ENCODE peak calls at places on chromosomes 3 and 15, in ten cellular contexts. One of them, this sample, is unnamed.
A peak's percentile ranks its signal among the peaks of the same experiment; 100 is the strongest.

GRCh38 chr3:57059416-57059815 is 1.0 kb upstream of the SPATA12 start:
- DNase-seq in psoas muscle: no peak
- DNase-seq in progenitor cell of endocrine pancreas: no peak
- DNase-seq in osteoblast: no peak
- DNase-seq in neural crest cell: no peak
- DNase-seq in Kasumi-1: no peak
- DNase-seq in Ammon's horn: no peak
- DNase-seq in ELR: peak; percentile 29
- DNase-seq in heart left ventricle: no peak
- DNase-seq in activated CD4-positive, alpha-beta T cell treated with anti-CD3 and anti-CD28 coated beads for 36 hours: no peak
- DNase-seq in this sample: no peak

GRCh38 chr15:26665950-26666921 is 106.6 kb downstream of the GABRB3 start:
- DNase-seq in heart left ventricle: no peak
- DNase-seq in psoas muscle: no peak
- DNase-seq in activated CD4-positive, alpha-beta T cell treated with anti-CD3 and anti-CD28 coated beads for 36 hours: no peak
- DNase-seq in ELR: no peak
- DNase-seq in progenitor cell of endocrine pancreas: no peak
- DNase-seq in neural crest cell: no peak
- DNase-seq in Kasumi-1: no peak
- DNase-seq in Ammon's horn: no peak
- DNase-seq in osteoblast: no peak
- DNase-seq in this sample: no peak

GRCh38 chr3:139934557-139935070 is 371 bp upstream of the CLSTN2 start:
- DNase-seq in heart left ventricle: peak; percentile 83
- DNase-seq in progenitor cell of endocrine pancreas: peak; percentile 57
- DNase-seq in activated CD4-positive, alpha-beta T cell treated with anti-CD3 and anti-CD28 coated beads for 36 hours: peak; percentile 41
- DNase-seq in Kasumi-1: no peak
- DNase-seq in Ammon's horn: peak; percentile 86
- DNase-seq in neural crest cell: peak; percentile 53
- DNase-seq in psoas muscle: peak; percentile 66
- DNase-seq in ELR: no peak
- DNase-seq in osteoblast: no peak
- DNase-seq in this sample: no peak

GRCh38 chr15:65603134-65603533 is 7.8 kb downstream of the INTS14 start:
- DNase-seq in psoas muscle: no peak
- DNase-seq in Kasumi-1: no peak
- DNase-seq in heart left ventricle: no peak
- DNase-seq in ELR: no peak
- DNase-seq in neural crest cell: no peak
- DNase-seq in osteoblast: peak; percentile 10
- DNase-seq in progenitor cell of endocrine pancreas: no peak
- DNase-seq in Ammon's horn: no peak
- DNase-seq in activated CD4-positive, alpha-beta T cell treated with anti-CD3 and anti-CD28 coated beads for 36 hours: no peak
- DNase-seq in this sample: no peak

GRCh38 chr3:105802073-105802706 is 66.6 kb downstream of the CBLB start:
- DNase-seq in osteoblast: no peak
- DNase-seq in heart left ventricle: no peak
- DNase-seq in activated CD4-positive, alpha-beta T cell treated with anti-CD3 and anti-CD28 coated beads for 36 hours: no peak
- DNase-seq in neural crest cell: no peak
- DNase-seq in ELR: no peak
- DNase-seq in Kasumi-1: no peak
- DNase-seq in Ammon's horn: no peak
- DNase-seq in psoas muscle: no peak
- DNase-seq in progenitor cell of endocrine pancreas: no peak
- DNase-seq in this sample: no peak

GRCh38 chr15:85474700-85475316 is 94.4 kb downstream of the AKAP13 start:
- DNase-seq in heart left ventricle: no peak
- DNase-seq in progenitor cell of endocrine pancreas: no peak
- DNase-seq in activated CD4-positive, alpha-beta T cell treated with anti-CD3 and anti-CD28 coated beads for 36 hours: no peak
- DNase-seq in osteoblast: no peak
- DNase-seq in psoas muscle: no peak
- DNase-seq in Kasumi-1: peak; percentile 80
- DNase-seq in neural crest cell: no peak
- DNase-seq in ELR: no peak
- DNase-seq in Ammon's horn: no peak
- DNase-seq in this sample: no peak

GRCh38 chr3:124791639-124792111 is 61.4 kb downstream of the UMPS start:
- DNase-seq in activated CD4-positive, alpha-beta T cell treated with anti-CD3 and anti-CD28 coated beads for 36 hours: peak; percentile 13
- DNase-seq in heart left ventricle: no peak
- DNase-seq in Kasumi-1: no peak
- DNase-seq in ELR: peak; percentile 92
- DNase-seq in neural crest cell: no peak
- DNase-seq in Ammon's horn: peak; percentile 48
- DNase-seq in osteoblast: peak; percentile 92
- DNase-seq in progenitor cell of endocrine pancreas: no peak
- DNase-seq in psoas muscle: peak; percentile 43
- DNase-seq in this sample: no peak

GRCh38 chr15:48360841-48361240 is 29.6 kb downstream of the DUT start:
- DNase-seq in Ammon's horn: no peak
- DNase-seq in ELR: peak; percentile 57
- DNase-seq in progenitor cell of endocrine pancreas: no peak
- DNase-seq in activated CD4-positive, alpha-beta T cell treated with anti-CD3 and anti-CD28 coated beads for 36 hours: peak; percentile 7
- DNase-seq in neural crest cell: no peak
- DNase-seq in Kasumi-1: no peak
- DNase-seq in heart left ventricle: no peak
- DNase-seq in osteoblast: no peak
- DNase-seq in psoas muscle: no peak
- DNase-seq in this sample: no peak

GRCh38 chr15:53918180-53919079 is 59.8 kb upstream of the UNC13C start:
- DNase-seq in osteoblast: no peak
- DNase-seq in activated CD4-positive, alpha-beta T cell treated with anti-CD3 and anti-CD28 coated beads for 36 hours: no peak
- DNase-seq in heart left ventricle: no peak
- DNase-seq in psoas muscle: no peak
- DNase-seq in progenitor cell of endocrine pancreas: no peak
- DNase-seq in ELR: no peak
- DNase-seq in Ammon's horn: peak; percentile 11
- DNase-seq in Kasumi-1: no peak
- DNase-seq in neural crest cell: no peak
- DNase-seq in this sample: no peak

GRCh38 chr3:126126292-126126691 is 42.4 kb upstream of the SLC41A3 start:
- DNase-seq in osteoblast: no peak
- DNase-seq in Kasumi-1: no peak
- DNase-seq in neural crest cell: no peak
- DNase-seq in progenitor cell of endocrine pancreas: no peak
- DNase-seq in activated CD4-positive, alpha-beta T cell treated with anti-CD3 and anti-CD28 coated beads for 36 hours: no peak
- DNase-seq in heart left ventricle: peak; percentile 44
- DNase-seq in psoas muscle: peak; percentile 2
- DNase-seq in Ammon's horn: no peak
- DNase-seq in ELR: no peak
- DNase-seq in this sample: peak; percentile 22

GRCh38 chr3:184154909-184155643 is at the start of gene DVL3:
- DNase-seq in activated CD4-positive, alpha-beta T cell treated with anti-CD3 and anti-CD28 coated beads for 36 hours: peak; percentile 61
- DNase-seq in neural crest cell: peak; percentile 41
- DNase-seq in Kasumi-1: no peak
- DNase-seq in psoas muscle: peak; percentile 80
- DNase-seq in ELR: peak; percentile 64
- DNase-seq in heart left ventricle: peak; percentile 87
- DNase-seq in osteoblast: peak; percentile 98
- DNase-seq in Ammon's horn: peak; percentile 77
- DNase-seq in progenitor cell of endocrine pancreas: peak; percentile 45
- DNase-seq in this sample: peak; percentile 38

GRCh38 chr3:169966951-169967915 is 626 bp downstream of the SEC62 start:
- DNase-seq in Kasumi-1: peak; percentile 68
- DNase-seq in Ammon's horn: peak; percentile 56
- DNase-seq in psoas muscle: peak; percentile 60
- DNase-seq in ELR: peak; percentile 71
- DNase-seq in osteoblast: peak; percentile 61
- DNase-seq in progenitor cell of endocrine pancreas: peak; percentile 52
- DNase-seq in neural crest cell: no peak
- DNase-seq in heart left ventricle: peak; percentile 82
- DNase-seq in activated CD4-positive, alpha-beta T cell treated with anti-CD3 and anti-CD28 coated beads for 36 hours: peak; percentile 67
- DNase-seq in this sample: peak; percentile 34

GRCh38 chr15:27479232-27480140 is 508.5 kb downstream of the GABRG3 start:
- DNase-seq in osteoblast: no peak
- DNase-seq in Ammon's horn: peak; percentile 27
- DNase-seq in activated CD4-positive, alpha-beta T cell treated with anti-CD3 and anti-CD28 coated beads for 36 hours: no peak
- DNase-seq in ELR: no peak
- DNase-seq in neural crest cell: no peak
- DNase-seq in Kasumi-1: no peak
- DNase-seq in heart left ventricle: no peak
- DNase-seq in progenitor cell of endocrine pancreas: no peak
- DNase-seq in psoas muscle: no peak
- DNase-seq in this sample: no peak

GRCh38 chr3:195196266-195196665 is 74.7 kb downstream of the XXYLT1 start:
- DNase-seq in osteoblast: peak; percentile 85
- DNase-seq in heart left ventricle: no peak
- DNase-seq in activated CD4-positive, alpha-beta T cell treated with anti-CD3 and anti-CD28 coated beads for 36 hours: no peak
- DNase-seq in psoas muscle: no peak
- DNase-seq in Kasumi-1: no peak
- DNase-seq in ELR: peak; percentile 69
- DNase-seq in progenitor cell of endocrine pancreas: no peak
- DNase-seq in neural crest cell: no peak
- DNase-seq in Ammon's horn: no peak
- DNase-seq in this sample: no peak

GRCh38 chr3:182327196-182327681 is 466.1 kb upstream of the ATP11B start:
- DNase-seq in ELR: peak; percentile 4
- DNase-seq in Kasumi-1: no peak
- DNase-seq in heart left ventricle: peak; percentile 26
- DNase-seq in progenitor cell of endocrine pancreas: no peak
- DNase-seq in activated CD4-positive, alpha-beta T cell treated with anti-CD3 and anti-CD28 coated beads for 36 hours: no peak
- DNase-seq in Ammon's horn: no peak
- DNase-seq in osteoblast: no peak
- DNase-seq in neural crest cell: no peak
- DNase-seq in psoas muscle: no peak
- DNase-seq in this sample: no peak

GRCh38 chr3:63724987-63725386 is 72.5 kb downstream of the SNTN start:
- DNase-seq in progenitor cell of endocrine pancreas: no peak
- DNase-seq in ELR: peak; percentile 78
- DNase-seq in Ammon's horn: peak; percentile 17
- DNase-seq in neural crest cell: no peak
- DNase-seq in activated CD4-positive, alpha-beta T cell treated with anti-CD3 and anti-CD28 coated beads for 36 hours: no peak
- DNase-seq in heart left ventricle: no peak
- DNase-seq in Kasumi-1: no peak
- DNase-seq in osteoblast: peak; percentile 87
- DNase-seq in psoas muscle: no peak
- DNase-seq in this sample: no peak

GRCh38 chr15:39919740-39920509 is at the start of gene GPR176:
- DNase-seq in heart left ventricle: peak; percentile 74
- DNase-seq in Ammon's horn: peak; percentile 31
- DNase-seq in ELR: peak; percentile 91
- DNase-seq in activated CD4-positive, alpha-beta T cell treated with anti-CD3 and anti-CD28 coated beads for 36 hours: peak; percentile 48
- DNase-seq in psoas muscle: peak; percentile 31
- DNase-seq in Kasumi-1: no peak
- DNase-seq in progenitor cell of endocrine pancreas: peak; percentile 23
- DNase-seq in neural crest cell: peak; percentile 28
- DNase-seq in osteoblast: peak; percentile 95
- DNase-seq in this sample: peak; percentile 21

GRCh38 chr3:14820156-14820555 is 1.4 kb downstream of the FGD5 start:
- DNase-seq in neural crest cell: no peak
- DNase-seq in psoas muscle: no peak
- DNase-seq in heart left ventricle: no peak
- DNase-seq in osteoblast: no peak
- DNase-seq in activated CD4-positive, alpha-beta T cell treated with anti-CD3 and anti-CD28 coated beads for 36 hours: no peak
- DNase-seq in Kasumi-1: no peak
- DNase-seq in ELR: no peak
- DNase-seq in Ammon's horn: no peak
- DNase-seq in progenitor cell of endocrine pancreas: no peak
- DNase-seq in this sample: no peak